ENCODE peak calls at places on chromosomes 1 and 21, in seven cellular contexts. H, P, B, Y, T, N and M are unnamed samples.

GRCh38 chr1:53381790-53382401 is 54.0 kb upstream of the LRP8 start:
- DNase-seq in H (no peak), P (no peak), B (no peak), Y (peak), T (peak), N (no peak), M (peak)

GRCh38 chr1:244050835-244051444 is at the start of gene ZBTB18:
- DNase-seq in H (no peak), P (no peak), B (peak), Y (peak), T (no peak), N (no peak), M (no peak)

GRCh38 chr21:26148071-26148470 is 22.5 kb downstream of the APP start:
- DNase-seq in H (no peak), P (no peak), B (no peak), Y (no peak), T (peak), N (no peak), M (no peak)

GRCh38 chr1:205348559-205349477 is 7.9 kb downstream of the KLHDC8A start:
- DNase-seq in H (no peak), P (no peak), B (no peak), Y (no peak), T (no peak), N (no peak), M (no peak)

GRCh38 chr1:79848316-79848715 is 841.8 kb upstream of the ADGRL4 start:
- DNase-seq in H (no peak), P (no peak), B (no peak), Y (peak), T (no peak), N (no peak), M (no peak)

GRCh38 chr1:156285437-156285836 is 1.3 kb downstream of the TMEM79 start:
- DNase-seq in H (no peak), P (no peak), B (no peak), Y (no peak), T (no peak), N (no peak), M (no peak)

GRCh38 chr1:211493133-211493864 is 1.3 kb upstream of the RD3 start:
- DNase-seq in H (no peak), P (no peak), B (no peak), Y (no peak), T (no peak), N (no peak), M (no peak)

GRCh38 chr1:87902830-87903614 is 574.3 kb downstream of the LMO4 start:
- DNase-seq in H (peak), P (no peak), B (no peak), Y (peak), T (peak), N (no peak), M (no peak)

GRCh38 chr1:21933397-21934248 is 3.5 kb downstream of the HSPG2 start:
- DNase-seq in H (peak), P (no peak), B (no peak), Y (no peak), T (no peak), N (no peak), M (no peak)

GRCh38 chr21:43957629-43958362 is 54.3 kb upstream of the TRAPPC10 start:
- DNase-seq in H (no peak), P (no peak), B (no peak), Y (no peak), T (no peak), N (no peak), M (no peak)

GRCh38 chr1:150281758-150282557 is at the start of gene CIART:
- DNase-seq in H (no peak), P (peak), B (peak), Y (peak), T (peak), N (no peak), M (no peak)

GRCh38 chr21:43611598-43612369 is 47.5 kb downstream of the HSF2BP start:
- DNase-seq in H (peak), P (peak), B (peak), Y (peak), T (peak), N (peak), M (peak)

GRCh38 chr1:2981981-2982614 is 39.2 kb upstream of the ACTRT2 start:
- DNase-seq in H (no peak), P (no peak), B (no peak), Y (no peak), T (no peak), N (no peak), M (no peak)

GRCh38 chr1:87292684-87293493 is 35.8 kb upstream of the LMO4 start:
- DNase-seq in H (peak), P (peak), B (peak), Y (peak), T (peak), N (peak), M (peak)

GRCh38 chr1:117758444-117759316 is 152.8 kb downstream of the TENT5C start:
- DNase-seq in H (peak), P (peak), B (peak), Y (peak), T (peak), N (peak), M (peak)

GRCh38 chr1:4108741-4109625 is 208.9 kb upstream of the C1orf174 start:
- DNase-seq in H (no peak), P (no peak), B (peak), Y (no peak), T (no peak), N (no peak), M (no peak)

GRCh38 chr21:40754466-40754865 is 92.5 kb downstream of the DSCAM start:
- DNase-seq in H (no peak), P (no peak), B (no peak), Y (no peak), T (no peak), N (no peak), M (no peak)

GRCh38 chr21:45935628-45936027 is 45.9 kb upstream of the COL6A1 start:
- DNase-seq in H (no peak), P (peak), B (no peak), Y (peak), T (no peak), N (no peak), M (no peak)

GRCh38 chr1:191290441-191290840 is 812.8 kb upstream of the BRINP3 start:
- DNase-seq in H (peak), P (no peak), B (no peak), Y (no peak), T (peak), N (no peak), M (no peak)

GRCh38 chr1:203039609-203040517 is 13.6 kb downstream of the PPFIA4 start:
- DNase-seq in H (peak), P (peak), B (no peak), Y (no peak), T (peak), N (no peak), M (no peak)

GRCh38 chr1:183757061-183757460 is 47.9 kb upstream of the RGL1 start:
- DNase-seq in H (no peak), P (no peak), B (no peak), Y (peak), T (peak), N (no peak), M (no peak)

GRCh38 chr1:241985787-241986186 is 13.1 kb downstream of the MAP1LC3C start:
- DNase-seq in H (peak), P (peak), B (peak), Y (peak), T (peak), N (peak), M (peak)

GRCh38 chr1:218982482-218982881 is 191.2 kb upstream of the LYPLAL1 start:
- DNase-seq in H (no peak), P (no peak), B (no peak), Y (no peak), T (no peak), N (no peak), M (no peak)

GRCh38 chr1:211606914-211607751 is 28.2 kb upstream of the SLC30A1 start:
- DNase-seq in H (peak), P (no peak), B (no peak), Y (no peak), T (no peak), N (no peak), M (no peak)

GRCh38 chr1:175338447-175339135 is 146.0 kb upstream of the KIAA0040 start:
- DNase-seq in H (peak), P (peak), B (peak), Y (no peak), T (peak), N (peak), M (peak)

GRCh38 chr1:95438213-95438948 is 204.4 kb downstream of the RWDD3 start:
- DNase-seq in H (no peak), P (no peak), B (no peak), Y (no peak), T (no peak), N (no peak), M (no peak)

GRCh38 chr1:48026701-48027532 is 29.7 kb upstream of the TRABD2B start:
- DNase-seq in H (no peak), P (no peak), B (no peak), Y (no peak), T (no peak), N (no peak), M (no peak)

GRCh38 chr1:117059334-117059677 is 820 bp upstream of the TTF2 start:
- DNase-seq in H (peak), P (no peak), B (no peak), Y (no peak), T (peak), N (peak), M (peak)

GRCh38 chr1:71377886-71378285 is 297.1 kb upstream of the ZRANB2 start:
- DNase-seq in H (no peak), P (no peak), B (no peak), Y (no peak), T (no peak), N (no peak), M (no peak)

GRCh38 chr1:180911640-180912161 is 996 bp upstream of the KIAA1614 start:
- DNase-seq in H (no peak), P (no peak), B (peak), Y (peak), T (no peak), N (no peak), M (no peak)

GRCh38 chr1:209335090-209335692 is 248.3 kb upstream of the CAMK1G start:
- DNase-seq in H (peak), P (no peak), B (peak), Y (peak), T (peak), N (peak), M (peak)

GRCh38 chr21:42199488-42200463 is 19.2 kb upstream of the ABCG1 start:
- DNase-seq in H (peak), P (no peak), B (no peak), Y (peak), T (peak), N (peak), M (no peak)
- TF ChIP-seq RAD21 in H (no peak), P (no peak), B (no peak), Y (no peak), T (no peak), N (no peak), M (no peak)

GRCh38 chr1:113519561-113519960 is 129.2 kb downstream of the MAGI3 start:
- DNase-seq in H (no peak), P (no peak), B (no peak), Y (peak), T (no peak), N (peak), M (no peak)
- TF ChIP-seq RAD21 in H (no peak), P (no peak), B (no peak), Y (no peak), T (no peak), N (no peak), M (no peak)

GRCh38 chr1:77499466-77499865 is 183.0 kb downstream of the ZZZ3 start:
- DNase-seq in H (no peak), P (no peak), B (no peak), Y (no peak), T (no peak), N (no peak), M (no peak)

GRCh38 chr1:77494036-77494435 is 188.4 kb downstream of the ZZZ3 start:
- DNase-seq in H (no peak), P (no peak), B (no peak), Y (no peak), T (no peak), N (no peak), M (no peak)

GRCh38 chr1:77498918-77499317 is 183.5 kb downstream of the ZZZ3 start:
- DNase-seq in H (no peak), P (no peak), B (no peak), Y (peak), T (no peak), N (no peak), M (no peak)
- TF ChIP-seq RAD21 in H (no peak), P (no peak), B (no peak), Y (no peak), T (no peak), N (no peak), M (no peak)

DNA sequence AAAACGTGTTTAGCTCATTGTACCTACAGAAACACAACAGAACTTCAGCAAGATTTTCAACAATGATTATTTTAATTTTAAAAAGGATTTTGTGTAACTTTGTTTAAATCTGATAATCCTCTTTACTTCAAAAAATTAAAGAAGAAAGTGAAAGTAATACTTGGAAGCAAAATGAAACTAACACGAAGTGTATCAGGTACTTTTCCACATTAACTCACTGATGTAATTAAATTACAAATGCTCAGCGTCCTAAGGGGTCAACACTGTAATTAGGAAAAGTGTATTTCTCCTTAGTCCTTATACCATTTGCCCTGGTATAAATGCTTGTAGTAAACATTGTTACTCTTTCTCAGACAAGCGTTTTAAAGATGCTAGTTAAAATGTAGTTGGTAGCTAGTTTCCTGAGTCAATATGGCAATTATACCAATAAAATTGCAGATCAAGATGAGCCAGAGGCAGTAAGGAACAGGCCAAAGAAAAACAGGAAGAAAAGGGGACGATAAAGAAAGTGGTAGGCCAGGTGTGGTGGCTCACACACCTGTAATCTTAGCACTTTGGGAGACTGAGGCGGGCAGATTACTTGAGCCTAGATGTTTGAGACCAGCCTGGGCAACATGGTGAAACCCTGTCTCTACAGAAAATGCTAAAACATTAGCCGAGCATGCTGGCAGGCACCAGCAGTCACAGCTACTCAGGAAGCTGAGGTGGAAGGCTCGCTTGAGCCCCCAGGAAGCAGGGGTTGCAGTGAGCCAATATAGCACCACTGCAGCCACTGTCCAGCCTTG is 553.0 kb downstream of the SMYD3 start:
- DNase-seq in H (no peak), P (no peak), B (no peak), Y (no peak), T (no peak), N (no peak), M (no peak)
- TF ChIP-seq RAD21 in H (no peak), P (no peak), B (no peak), Y (no peak), T (no peak), N (no peak), M (no peak)